ENCODE peak calls at places on chromosome 3, in four cellular contexts. N is EL, P is NCI-H524, C is non-pigmented ciliary epithelial cell. I is an unnamed sample.

GRCh38 chr3:177122183-177122856 is 75.0 kb downstream of the TBL1XR1 start:
- DNase-seq in P (no peak), C (no peak), N (no peak), I (no peak)

GRCh38 chr3:74281705-74282104 is 332.8 kb downstream of the CNTN3 start:
- DNase-seq in P (no peak), N (no peak), C (no peak), I (no peak)

GRCh38 chr3:184334470-184335158 is 2.8 kb upstream of the FAM131A start:
- DNase-seq in P (no peak), C (no peak), N (peak), I (no peak)

GRCh38 chr3:12797124-12797891 is 828 bp downstream of the CAND2 start:
- DNase-seq in C (no peak), P (no peak), N (no peak), I (no peak)

GRCh38 chr3:107412376-107412775 is 35.1 kb downstream of the CCDC54 start:
- DNase-seq in P (no peak), C (no peak), N (peak), I (no peak)

GRCh38 chr3:51715231-51716058 is 8.6 kb downstream of the GRM2 start:
- DNase-seq in P (peak), N (no peak), C (no peak), I (no peak)

GRCh38 chr3:58164916-58165821 is 45.6 kb downstream of the DNASE1L3 start:
- DNase-seq in N (no peak), P (no peak), C (no peak), I (no peak)

GRCh38 chr3:38957296-38957695 is 94.4 kb downstream of the SCN11A start:
- DNase-seq in N (no peak), P (no peak), C (no peak), I (no peak)

GRCh38 chr3:117665311-117665710 is 955.7 kb downstream of the TUSC7 start:
- DNase-seq in N (no peak), P (no peak), C (no peak), I (no peak)

GRCh38 chr3:195102609-195103467 is 168.1 kb downstream of the XXYLT1 start:
- DNase-seq in P (no peak), N (peak), C (peak), I (peak)

GRCh38 chr3:71581981-71582611 is 1.4 kb downstream of the FOXP1 start:
- DNase-seq in C (no peak), N (peak), P (peak), I (no peak)

GRCh38 chr3:52438579-52439425 is 6.1 kb downstream of the SEMA3G start:
- DNase-seq in N (no peak), P (no peak), C (no peak), I (no peak)